ENCODE peak calls at places on chromosomes 16 and 17, in four cellular contexts. E is MCF 10A; W is central memory CD4-positive, alpha-beta T cell; I is tibial artery. D is an unnamed sample.

GRCh38 chr17:57259817-57260216 is 3.5 kb downstream of the MSI2 start:
- DNase-seq in E (no peak), W (no peak), I (no peak), D (no peak)

GRCh38 chr16:3223913-3224515 is 10.9 kb downstream of the ZNF200 start:
- DNase-seq in E (no peak), W (no peak), I (no peak), D (no peak)

GRCh38 chr16:71846443-71846842 is 667 bp downstream of the ATXN1L start:
- DNase-seq in E (peak), W (peak), I (no peak), D (no peak)

GRCh38 chr17:67353929-67354557 is 12.3 kb downstream of the PSMD12 start:
- DNase-seq in E (no peak), W (no peak), I (no peak), D (no peak)

GRCh38 chr16:66521951-66522771 is 27.8 kb downstream of the TK2 start:
- DNase-seq in E (peak), W (peak), I (no peak), D (peak)

GRCh38 chr17:13941781-13942180 is 127.5 kb upstream of the COX10 start:
- DNase-seq in E (no peak), W (no peak), I (no peak), D (no peak)

GRCh38 chr17:286571-286970 is 66.0 kb downstream of the RPH3AL start:
- DNase-seq in E (no peak), W (no peak), I (no peak), D (peak)

GRCh38 chr17:32819035-32819434 is 57.9 kb downstream of the MYO1D start:
- DNase-seq in E (no peak), W (no peak), I (no peak), D (no peak)

GRCh38 chr16:16096161-16096857 is 127.0 kb downstream of the ABCC6 start:
- DNase-seq in E (no peak), W (no peak), I (peak), D (no peak)

GRCh38 chr16:86210403-86211193 is 299.7 kb upstream of the FOXF1 start:
- DNase-seq in E (no peak), W (no peak), I (no peak), D (no peak)

GRCh38 chr17:9324864-9325263 is 250.8 kb downstream of the STX8 start:
- DNase-seq in E (peak), W (no peak), I (no peak), D (no peak)

GRCh38 chr16:72856797-72857196 is 191.1 kb downstream of the ZFHX3 start:
- DNase-seq in E (peak), W (no peak), I (peak), D (no peak)

GRCh38 chr16:54817940-54818574 is 112.6 kb upstream of the IRX5 start:
- DNase-seq in E (no peak), W (no peak), I (no peak), D (no peak)

GRCh38 chr16:14003119-14003570 is 68.0 kb upstream of the MRTFB start:
- DNase-seq in E (peak), W (no peak), I (peak), D (peak)

GRCh38 chr16:11006666-11007065 is 62.3 kb downstream of the CLEC16A start:
- DNase-seq in E (no peak), W (no peak), I (no peak), D (no peak)

GRCh38 chr16:71722801-71723536 is 1.5 kb downstream of the PHLPP2 start:
- DNase-seq in E (peak), W (peak), I (peak), D (peak)

GRCh38 chr17:35774499-35774898 is 13.8 kb downstream of the C17orf50 start:
- DNase-seq in E (peak), W (no peak), I (peak), D (no peak)

GRCh38 chr17:7477392-7478275 is 1.8 kb downstream of the ZBTB4 start:
- DNase-seq in E (no peak), W (no peak), I (peak), D (peak)

GRCh38 chr16:14335297-14335696 is 264.2 kb downstream of the MRTFB start:
- DNase-seq in E (no peak), W (no peak), I (no peak), D (no peak)